ENCODE peak calls at places on chromosomes 13 and 19, in eight cellular contexts. T is AG08396; L is NB4; N is stimulated activated CD4-positive, alpha-beta T cell treated with anti-CD3 and anti-CD28 coated beads, Interleukin-1b, Interleukin-23, amount 100 ng/mL, for 24 hours; E is neural progenitor cell; J is B cell; B is NCI-H460; W is stimulated activated naive CD4-positive, alpha-beta T cell treated with Interleukin-2 at 50 U/mL for 16 hours. S is an unnamed sample.

GRCh38 chr19:41128692-41129091 is 14.5 kb downstream of the CYP2F1 start:
- DNase-seq in E (no peak), T (no peak), L (no peak), N (no peak), J (no peak), B (no peak), W (no peak), S (no peak)

GRCh38 chr19:8530061-8530679 is 16.2 kb upstream of the ZNF414 start:
- DNase-seq in J (no peak), L (peak; percentile 37), W (no peak), N (no peak), E (no peak), T (no peak), B (no peak), S (no peak)

GRCh38 chr13:95477187-95477586 is 75.3 kb upstream of the CLDN10 start:
- DNase-seq in L (no peak), E (no peak), T (no peak), N (no peak), W (no peak), B (no peak), J (no peak), S (no peak)

GRCh38 chr19:10226376-10227214 is 4.5 kb downstream of the S1PR2 start:
- DNase-seq in T (peak; percentile 73), W (no peak), J (no peak), E (no peak), N (no peak), L (no peak), B (no peak), S (peak; percentile 49)

GRCh38 chr19:3612901-3613741 is 6.4 kb upstream of the TBXA2R start:
- DNase-seq in T (no peak), B (no peak), W (no peak), L (no peak), J (no peak), N (no peak), E (peak; percentile 42), S (no peak)

GRCh38 chr13:51912091-51912490 is 50.3 kb downstream of the CCDC70 start:
- DNase-seq in W (no peak), B (no peak), L (no peak), T (no peak), N (no peak), E (no peak), J (no peak), S (peak; percentile 51)

GRCh38 chr19:17304386-17305047 is 1.2 kb upstream of the MRPL34 start:
- DNase-seq in J (peak; percentile 19), N (no peak), E (no peak), L (no peak), W (no peak), B (no peak), T (no peak), S (no peak)

GRCh38 chr19:21608571-21608970 is 103.2 kb downstream of the ZNF429 start:
- DNase-seq in J (no peak), E (no peak), L (no peak), W (no peak), T (no peak), N (no peak), B (no peak), S (no peak)

GRCh38 chr19:1852294-1852646 is 4.0 kb upstream of the REXO1 start:
- DNase-seq in W (no peak), E (no peak), L (no peak), N (no peak), T (no peak), J (no peak), B (no peak), S (no peak)

GRCh38 chr13:86830046-86830445 is 841.1 kb upstream of the SLITRK5 start:
- DNase-seq in B (no peak), T (no peak), W (no peak), N (no peak), E (no peak), J (no peak), L (no peak), S (no peak)

GRCh38 chr13:107788464-107789165 is 426.7 kb downstream of the LIG4 start:
- DNase-seq in J (no peak), E (no peak), T (no peak), L (no peak), B (no peak), N (no peak), W (no peak), S (no peak)

GRCh38 chr19:48283908-48284307 is 14.0 kb downstream of the ZNF114 start:
- DNase-seq in N (no peak), T (peak; percentile 21), B (no peak), L (no peak), W (no peak), J (no peak), E (no peak), S (no peak)

GRCh38 chr19:46393456-46394397 is 19.6 kb downstream of the CCDC8 start:
- DNase-seq in N (no peak), J (no peak), W (no peak), L (no peak), B (no peak), T (no peak), E (no peak), S (no peak)

GRCh38 chr13:23899555-23899954 is 2.3 kb upstream of the C1QTNF9B start:
- DNase-seq in B (no peak), T (peak; percentile 44), N (no peak), J (peak; percentile 51), W (peak; percentile 7), E (peak; percentile 34), L (peak; percentile 20), S (no peak)

S was measured in nucleus accumbens.